ENCODE peak calls at places on chromosomes 5 and 9, in five cellular contexts. One of them, this sample, is unnamed.

GRCh38 chr5:177036921-177037320 is 14.4 kb downstream of the ZNF346 start:
- DNase-seq in activated naive CD8-positive, alpha-beta T cell treated with anti-CD3 and anti-CD28 coated beads, Interleukin-2, amount 10 ng/mL, durations not matched to agents 7 days and 5 days: no peak
- DNase-seq in kidney tubule cell: no peak
- DNase-seq in stimulated activated CD8-positive, alpha-beta memory T cell treated with anti-CD3 and anti-CD28 coated beads, Interleukin-7, amount 100 ng/mL, for 48 hours: no peak
- DNase-seq in keratinocyte: no peak
- DNase-seq in this sample: no peak

GRCh38 chr9:81879501-81879916 is 48.7 kb upstream of the SPATA31D4 start:
- DNase-seq in keratinocyte: no peak
- DNase-seq in activated naive CD8-positive, alpha-beta T cell treated with anti-CD3 and anti-CD28 coated beads, Interleukin-2, amount 10 ng/mL, durations not matched to agents 7 days and 5 days: no peak
- DNase-seq in stimulated activated CD8-positive, alpha-beta memory T cell treated with anti-CD3 and anti-CD28 coated beads, Interleukin-7, amount 100 ng/mL, for 48 hours: no peak
- DNase-seq in kidney tubule cell: peak
- DNase-seq in this sample: no peak

GRCh38 chr5:169291877-169292276 is 9.1 kb downstream of the SLIT3 start:
- DNase-seq in kidney tubule cell: no peak
- DNase-seq in keratinocyte: no peak
- DNase-seq in stimulated activated CD8-positive, alpha-beta memory T cell treated with anti-CD3 and anti-CD28 coated beads, Interleukin-7, amount 100 ng/mL, for 48 hours: no peak
- DNase-seq in activated naive CD8-positive, alpha-beta T cell treated with anti-CD3 and anti-CD28 coated beads, Interleukin-2, amount 10 ng/mL, durations not matched to agents 7 days and 5 days: no peak
- DNase-seq in this sample: no peak

GRCh38 chr5:88955403-88955802 is 72.4 kb upstream of the MEF2C start:
- DNase-seq in kidney tubule cell: no peak
- DNase-seq in activated naive CD8-positive, alpha-beta T cell treated with anti-CD3 and anti-CD28 coated beads, Interleukin-2, amount 10 ng/mL, durations not matched to agents 7 days and 5 days: no peak
- DNase-seq in stimulated activated CD8-positive, alpha-beta memory T cell treated with anti-CD3 and anti-CD28 coated beads, Interleukin-7, amount 100 ng/mL, for 48 hours: no peak
- DNase-seq in keratinocyte: no peak
- DNase-seq in this sample: no peak

GRCh38 chr5:37704406-37704805 is 135.4 kb downstream of the GDNF start:
- DNase-seq in stimulated activated CD8-positive, alpha-beta memory T cell treated with anti-CD3 and anti-CD28 coated beads, Interleukin-7, amount 100 ng/mL, for 48 hours: no peak
- DNase-seq in keratinocyte: no peak
- DNase-seq in activated naive CD8-positive, alpha-beta T cell treated with anti-CD3 and anti-CD28 coated beads, Interleukin-2, amount 10 ng/mL, durations not matched to agents 7 days and 5 days: no peak
- DNase-seq in kidney tubule cell: no peak
- DNase-seq in this sample: no peak

GRCh38 chr9:129071526-129072131 is 9.3 kb upstream of the DOLPP1 start:
- DNase-seq in keratinocyte: no peak
- DNase-seq in kidney tubule cell: no peak
- DNase-seq in activated naive CD8-positive, alpha-beta T cell treated with anti-CD3 and anti-CD28 coated beads, Interleukin-2, amount 10 ng/mL, durations not matched to agents 7 days and 5 days: no peak
- DNase-seq in stimulated activated CD8-positive, alpha-beta memory T cell treated with anti-CD3 and anti-CD28 coated beads, Interleukin-7, amount 100 ng/mL, for 48 hours: no peak
- DNase-seq in this sample: no peak

GRCh38 chr5:643351-643801 is 31.2 kb downstream of the CEP72 start:
- DNase-seq in keratinocyte: no peak
- DNase-seq in stimulated activated CD8-positive, alpha-beta memory T cell treated with anti-CD3 and anti-CD28 coated beads, Interleukin-7, amount 100 ng/mL, for 48 hours: no peak
- DNase-seq in kidney tubule cell: no peak
- DNase-seq in activated naive CD8-positive, alpha-beta T cell treated with anti-CD3 and anti-CD28 coated beads, Interleukin-2, amount 10 ng/mL, durations not matched to agents 7 days and 5 days: no peak
- DNase-seq in this sample: no peak

GRCh38 chr9:137797206-137798120 is 80.1 kb upstream of the CACNA1B start:
- DNase-seq in stimulated activated CD8-positive, alpha-beta memory T cell treated with anti-CD3 and anti-CD28 coated beads, Interleukin-7, amount 100 ng/mL, for 48 hours: no peak
- DNase-seq in kidney tubule cell: no peak
- DNase-seq in keratinocyte: no peak
- DNase-seq in activated naive CD8-positive, alpha-beta T cell treated with anti-CD3 and anti-CD28 coated beads, Interleukin-2, amount 10 ng/mL, durations not matched to agents 7 days and 5 days: no peak
- DNase-seq in this sample: no peak

GRCh38 chr5:151072234-151073025 is 8.4 kb downstream of the TNIP1 start:
- DNase-seq in keratinocyte: peak
- DNase-seq in kidney tubule cell: peak
- DNase-seq in activated naive CD8-positive, alpha-beta T cell treated with anti-CD3 and anti-CD28 coated beads, Interleukin-2, amount 10 ng/mL, durations not matched to agents 7 days and 5 days: no peak
- DNase-seq in stimulated activated CD8-positive, alpha-beta memory T cell treated with anti-CD3 and anti-CD28 coated beads, Interleukin-7, amount 100 ng/mL, for 48 hours: no peak
- DNase-seq in this sample: peak